ENCODE peak calls at places on chromosomes 2 and 18, in nine cellular contexts. V, O, H, X, M, K, W, Z and Y are unnamed samples.

GRCh38 chr2:36678856-36679255 is 17.7 kb upstream of the VIT start:
- DNase-seq in M (no peak), H (no peak), O (no peak), V (no peak), Z (no peak), X (no peak), W (peak), K (no peak), Y (no peak)

GRCh38 chr2:222707689-222708273 is 36.3 kb downstream of the MOGAT1 start:
- DNase-seq in K (no peak), X (no peak), Z (no peak), V (peak), H (no peak), O (no peak), M (no peak), W (peak), Y (no peak)

GRCh38 chr2:25787020-25787419 is 91.3 kb downstream of the ASXL2 start:
- DNase-seq in W (peak), X (no peak), K (no peak), Z (no peak), O (no peak), M (peak), H (no peak), V (no peak), Y (no peak)

GRCh38 chr2:30404354-30405265 is 42.4 kb upstream of the LCLAT1 start:
- DNase-seq in Z (no peak), K (peak), W (no peak), O (no peak), H (no peak), M (no peak), X (peak), V (peak), Y (no peak)

GRCh38 chr2:67394734-67395133 is 2.4 kb upstream of the ETAA1 start:
- DNase-seq in H (no peak), Z (no peak), O (no peak), X (no peak), W (peak), K (no peak), V (peak), M (no peak), Y (no peak)

GRCh38 chr2:149994057-149994728 is 406.6 kb upstream of the MMADHC start:
- DNase-seq in W (peak), H (no peak), M (peak), X (no peak), Z (no peak), O (no peak), K (no peak), V (peak), Y (no peak)

GRCh38 chr2:164785447-164785846 is 56.2 kb downstream of the COBLL1 start:
- DNase-seq in Z (no peak), O (no peak), M (no peak), V (no peak), H (no peak), X (no peak), W (no peak), K (no peak), Y (no peak)

GRCh38 chr2:160373263-160374019 is 120.2 kb downstream of the RBMS1 start:
- DNase-seq in V (no peak), O (no peak), H (no peak), X (no peak), W (no peak), K (no peak), M (no peak), Z (no peak), Y (no peak)

GRCh38 chr2:142944264-142944663 is 66.8 kb downstream of the KYNU start:
- DNase-seq in K (no peak), W (peak), X (no peak), Z (no peak), V (peak), M (no peak), H (no peak), O (no peak), Y (no peak)

GRCh38 chr18:10301831-10302483 is 152.5 kb upstream of the APCDD1 start:
- DNase-seq in X (no peak), V (no peak), M (no peak), O (no peak), H (no peak), Z (no peak), W (no peak), K (no peak), Y (no peak)

GRCh38 chr2:43307973-43308372 is 81.6 kb upstream of the ZFP36L2 start:
- DNase-seq in H (no peak), O (no peak), Z (no peak), M (no peak), V (no peak), X (no peak), K (no peak), W (no peak), Y (no peak)

GRCh38 chr18:22987547-22988182 is 54.5 kb downstream of the RBBP8 start:
- DNase-seq in O (no peak), W (no peak), Z (no peak), K (no peak), M (no peak), H (no peak), X (no peak), V (no peak), Y (no peak)

GRCh38 chr2:232147440-232148077 is 186.0 kb downstream of the DIS3L2 start:
- DNase-seq in K (no peak), O (no peak), W (no peak), Z (no peak), X (no peak), V (peak), H (no peak), M (no peak), Y (no peak)

DNA sequence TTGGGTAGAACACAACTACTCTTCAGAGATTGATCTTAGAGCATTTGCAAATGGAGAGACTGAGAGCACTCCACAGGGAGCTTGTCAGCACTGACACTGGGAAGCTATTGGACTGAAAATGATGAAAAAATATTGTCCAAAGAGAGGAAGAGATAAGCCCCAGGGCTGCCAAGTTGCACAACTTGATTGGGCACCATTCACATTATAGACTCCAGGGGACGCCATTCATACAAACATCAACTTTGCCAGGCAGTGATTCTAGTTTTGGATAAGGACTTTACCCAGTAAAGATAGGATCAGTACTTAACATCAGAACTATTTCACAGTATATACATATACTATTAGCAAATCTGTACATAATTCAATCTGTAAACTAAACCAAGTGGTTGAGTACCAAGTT is 79.6 kb upstream of the MYCN start:
- DNase-seq in Z (no peak), V (no peak), O (no peak), M (no peak), K (no peak), H (no peak), W (no peak), X (no peak), Y (no peak)
- TF ChIP-seq CTCF in Z (no peak), V (no peak), O (no peak), M (no peak), K (no peak), H (peak), W (no peak), X (peak), Y (no peak)

GRCh38 chr2:176814274-176814673 is 398.3 kb upstream of the HNRNPA3 start:
- DNase-seq in W (no peak), M (no peak), K (no peak), X (no peak), H (no peak), O (no peak), V (no peak), Z (no peak), Y (no peak)

GRCh38 chr2:176818653-176819052 is 393.9 kb upstream of the HNRNPA3 start:
- DNase-seq in W (no peak), V (no peak), Z (no peak), X (no peak), M (no peak), K (no peak), O (no peak), H (no peak), Y (no peak)

GRCh38 chr2:176813526-176814179 is 398.9 kb upstream of the HNRNPA3 start:
- DNase-seq in M (no peak), W (no peak), X (no peak), H (no peak), V (no peak), K (no peak), O (no peak), Z (no peak), Y (no peak)

GRCh38 chr2:176814740-176815367 is 397.7 kb upstream of the HNRNPA3 start:
- DNase-seq in H (no peak), V (peak), X (no peak), M (no peak), O (no peak), Z (peak), K (no peak), W (peak), Y (no peak)

DNA sequence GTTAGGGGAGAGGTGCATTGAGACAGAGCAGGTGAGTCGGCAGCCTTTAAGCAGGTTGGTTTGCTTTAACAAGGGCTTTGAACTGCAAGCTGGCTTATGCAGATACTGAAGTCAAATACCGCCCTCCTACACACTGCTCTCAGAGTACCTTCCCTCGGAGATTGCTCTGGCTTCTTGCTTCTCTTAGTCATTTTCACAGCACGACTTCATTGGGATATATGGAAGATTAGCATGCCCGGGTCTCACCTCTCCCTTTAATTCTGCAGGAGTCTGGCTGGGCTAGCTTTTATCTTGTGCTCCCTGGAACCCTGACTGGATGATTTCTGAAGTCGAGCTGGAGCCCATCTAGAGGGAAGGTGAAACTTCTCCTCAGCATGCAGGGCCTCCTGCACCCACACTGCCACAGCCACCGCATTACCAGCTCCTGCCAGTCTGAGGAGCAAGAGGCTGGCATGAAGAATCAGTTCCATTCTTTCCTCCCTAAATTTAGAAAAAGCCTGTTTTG is 395.5 kb upstream of the HNRNPA3 start:
- DNase-seq in H (peak), X (peak), O (no peak), W (peak), M (no peak), Z (no peak), V (no peak), K (no peak), Y (no peak)
- TF ChIP-seq CTCF in H (peak), X (peak), O (no peak), W (no peak), M (no peak), Z (peak), V (no peak), K (no peak), Y (no peak)

DNA sequence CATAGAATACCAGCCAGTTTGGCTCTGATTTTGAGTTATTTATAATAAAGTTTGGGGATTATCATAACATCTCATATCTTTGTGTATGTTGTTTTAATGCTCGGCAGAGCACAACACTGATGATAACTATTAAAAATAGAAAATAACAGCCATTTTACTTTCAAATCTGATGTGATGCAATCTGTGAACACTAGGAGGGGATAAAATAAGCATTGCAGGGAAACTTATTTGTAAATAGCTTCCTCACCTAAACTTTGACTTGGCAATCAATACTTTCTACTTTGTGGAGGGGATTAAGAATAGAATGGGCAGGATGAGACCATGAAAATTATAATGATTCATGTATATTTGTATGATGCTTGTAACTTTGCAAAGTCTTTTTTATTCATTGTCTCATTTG is 54.4 kb downstream of the USP14 start:
- DNase-seq in H (no peak), O (no peak), X (no peak), M (no peak), Z (no peak), V (no peak), K (no peak), W (no peak), Y (no peak)
- TF ChIP-seq CTCF in H (no peak), O (no peak), X (peak), M (no peak), Z (peak), V (peak), K (no peak), W (no peak), Y (no peak)

GRCh38 chr2:1585635-1586034 is 158.7 kb downstream of the PXDN start:
- DNase-seq in O (no peak), M (no peak), W (no peak), K (no peak), H (no peak), Z (no peak), X (peak), V (no peak), Y (no peak)

GRCh38 chr2:1584691-1585485 is 159.4 kb downstream of the PXDN start:
- DNase-seq in K (no peak), V (no peak), W (no peak), M (no peak), X (peak), H (no peak), Z (no peak), O (no peak), Y (no peak)

GRCh38 chr2:1582891-1583341 is 161.4 kb downstream of the PXDN start:
- DNase-seq in V (no peak), M (no peak), O (peak), H (no peak), K (peak), Z (no peak), W (no peak), X (peak), Y (no peak)

GRCh38 chr2:1584051-1584531 is 160.2 kb downstream of the PXDN start:
- DNase-seq in Z (no peak), O (peak), V (no peak), X (peak), M (no peak), H (no peak), K (no peak), W (no peak), Y (no peak)

GRCh38 chr2:1581965-1582625 is 162.2 kb downstream of the PXDN start:
- DNase-seq in X (peak), K (peak), O (peak), Z (no peak), H (no peak), W (no peak), M (no peak), V (no peak), Y (no peak)
- TF ChIP-seq CTCF in X (no peak), K (no peak), O (no peak), Z (no peak), H (no peak), W (no peak), M (no peak), V (no peak), Y (no peak)